ENCODE peak calls at places on chromosomes 5 and 9, in six cellular contexts. M is fibroblast of mammary gland, N is transverse colon, Z is endothelial cell, V is NCI-H1694, C is gastrocnemius medialis. J is an unnamed sample.

GRCh38 chr9:78369644-78370219 is 72.8 kb downstream of the PSAT1 start:
- DNase-seq in M (peak; percentile 75), N (peak; percentile 66), Z (peak; percentile 85), V (peak; percentile 41), C (no peak), J (peak; percentile 49)

GRCh38 chr9:99368341-99369326 is 146.6 kb downstream of the SEC61B start:
- DNase-seq in M (peak; percentile 79), N (peak; percentile 10), Z (peak; percentile 45), V (no peak), C (peak; percentile 79), J (no peak)

GRCh38 chr9:33374190-33374589 is 28.2 kb downstream of the AQP7 start:
- DNase-seq in M (no peak), N (no peak), Z (no peak), V (no peak), C (no peak), J (no peak)

GRCh38 chr5:180803181-180804128 is 849 bp upstream of the MGAT1 start:
- DNase-seq in M (peak; percentile 75), N (peak; percentile 85), Z (peak; percentile 61), V (no peak), C (peak; percentile 56), J (no peak)

GRCh38 chr9:34381323-34381722 is 4.6 kb upstream of the MYORG start:
- DNase-seq in M (no peak), N (peak; percentile 63), Z (peak; percentile 6), V (no peak), C (no peak), J (no peak)

GRCh38 chr9:1791191-1791590 is 224.0 kb upstream of the SMARCA2 start:
- DNase-seq in M (no peak), N (no peak), Z (no peak), V (no peak), C (no peak), J (no peak)

GRCh38 chr9:136355616-136356557 is 7.7 kb downstream of the DNLZ start:
- DNase-seq in M (no peak), N (no peak), Z (no peak), V (no peak), C (no peak), J (no peak)

GRCh38 chr9:4062966-4063365 is 236.9 kb downstream of the GLIS3 start:
- DNase-seq in M (peak; percentile 78), N (no peak), Z (no peak), V (no peak), C (no peak), J (no peak)

GRCh38 chr5:133118741-133119140 is 66.9 kb downstream of the HSPA4 start:
- DNase-seq in M (no peak), N (no peak), Z (no peak), V (no peak), C (no peak), J (no peak)

GRCh38 chr5:67308988-67309688 is 112.5 kb upstream of the CD180 start:
- DNase-seq in M (no peak), N (no peak), Z (no peak), V (no peak), C (no peak), J (no peak)

GRCh38 chr9:131697097-131697496 is 42.8 kb downstream of the RAPGEF1 start:
- DNase-seq in M (peak; percentile 37), N (no peak), Z (no peak), V (no peak), C (no peak), J (no peak)

GRCh38 chr5:147939431-147940114 is 33.2 kb upstream of the C5orf46 start:
- DNase-seq in M (no peak), N (no peak), Z (no peak), V (no peak), C (no peak), J (no peak)

J was measured in 8988T.